ENCODE peak calls at places on chromosomes 7 and 10, in ten cellular contexts. One of them, this sample, is unnamed.
A peak's percentile ranks its signal among the peaks of the same experiment; 100 is the strongest.

GRCh38 chr10:91590142-91590903 is 42.5 kb downstream of the PPP1R3C start:
- DNase-seq in DND-41: no peak
- DNase-seq in ascending aorta: peak; percentile 94
- DNase-seq in Peyer's patch: no peak
- DNase-seq in CD8-positive, alpha-beta T cell: no peak
- DNase-seq in H9: no peak
- DNase-seq in heart right ventricle: peak; percentile 57
- DNase-seq in PC-9: peak; percentile 40
- DNase-seq in cardiac muscle cell: no peak
- DNase-seq in pancreas: peak; percentile 69
- DNase-seq in this sample: no peak

GRCh38 chr10:59435707-59436106 is 73.4 kb upstream of the FAM13C start:
- DNase-seq in DND-41: no peak
- DNase-seq in ascending aorta: no peak
- DNase-seq in Peyer's patch: no peak
- DNase-seq in CD8-positive, alpha-beta T cell: no peak
- DNase-seq in H9: no peak
- DNase-seq in heart right ventricle: no peak
- DNase-seq in PC-9: no peak
- DNase-seq in cardiac muscle cell: no peak
- DNase-seq in pancreas: no peak
- DNase-seq in this sample: no peak

GRCh38 chr7:136183981-136184380 is 206.8 kb upstream of the MTPN start:
- DNase-seq in DND-41: no peak
- DNase-seq in ascending aorta: no peak
- DNase-seq in Peyer's patch: no peak
- DNase-seq in CD8-positive, alpha-beta T cell: no peak
- DNase-seq in H9: no peak
- DNase-seq in heart right ventricle: no peak
- DNase-seq in PC-9: no peak
- DNase-seq in cardiac muscle cell: peak; percentile 38
- DNase-seq in pancreas: no peak
- DNase-seq in this sample: no peak

GRCh38 chr10:26242752-26243151 is 26.2 kb downstream of the GAD2 start:
- DNase-seq in DND-41: no peak
- DNase-seq in ascending aorta: no peak
- DNase-seq in Peyer's patch: no peak
- DNase-seq in CD8-positive, alpha-beta T cell: no peak
- DNase-seq in H9: no peak
- DNase-seq in heart right ventricle: no peak
- DNase-seq in PC-9: no peak
- DNase-seq in cardiac muscle cell: peak; percentile 32
- DNase-seq in pancreas: no peak
- DNase-seq in this sample: no peak

GRCh38 chr10:59907918-59908807 is 1.8 kb upstream of the CCDC6 start:
- DNase-seq in DND-41: peak; percentile 82
- DNase-seq in ascending aorta: peak; percentile 90
- DNase-seq in Peyer's patch: no peak
- DNase-seq in CD8-positive, alpha-beta T cell: peak; percentile 53
- DNase-seq in H9: peak; percentile 86
- DNase-seq in heart right ventricle: no peak
- DNase-seq in PC-9: peak; percentile 55
- DNase-seq in cardiac muscle cell: peak; percentile 66
- DNase-seq in pancreas: peak; percentile 33
- DNase-seq in this sample: peak; percentile 44

GRCh38 chr7:47314728-47315601 is 266.9 kb downstream of the TNS3 start:
- DNase-seq in DND-41: no peak
- DNase-seq in ascending aorta: peak; percentile 84
- DNase-seq in Peyer's patch: peak; percentile 34
- DNase-seq in CD8-positive, alpha-beta T cell: no peak
- DNase-seq in H9: no peak
- DNase-seq in heart right ventricle: peak; percentile 59
- DNase-seq in PC-9: no peak
- DNase-seq in cardiac muscle cell: peak; percentile 51
- DNase-seq in pancreas: no peak
- DNase-seq in this sample: no peak

GRCh38 chr10:89959433-89960110 is 258.2 kb downstream of the KIF20B start:
- DNase-seq in DND-41: no peak
- DNase-seq in ascending aorta: no peak
- DNase-seq in Peyer's patch: no peak
- DNase-seq in CD8-positive, alpha-beta T cell: no peak
- DNase-seq in H9: no peak
- DNase-seq in heart right ventricle: no peak
- DNase-seq in PC-9: no peak
- DNase-seq in cardiac muscle cell: no peak
- DNase-seq in pancreas: no peak
- DNase-seq in this sample: no peak

GRCh38 chr10:30456262-30456661 is 22.3 kb downstream of the MAP3K8 start:
- DNase-seq in DND-41: peak; percentile 67
- DNase-seq in ascending aorta: no peak
- DNase-seq in Peyer's patch: no peak
- DNase-seq in CD8-positive, alpha-beta T cell: peak; percentile 61
- DNase-seq in H9: no peak
- DNase-seq in heart right ventricle: no peak
- DNase-seq in PC-9: no peak
- DNase-seq in cardiac muscle cell: no peak
- DNase-seq in pancreas: no peak
- DNase-seq in this sample: peak; percentile 25

GRCh38 chr10:50367732-50368131 is 116.4 kb upstream of the ASAH2 start:
- DNase-seq in DND-41: no peak
- DNase-seq in ascending aorta: no peak
- DNase-seq in Peyer's patch: no peak
- DNase-seq in CD8-positive, alpha-beta T cell: no peak
- DNase-seq in H9: peak; percentile 33
- DNase-seq in heart right ventricle: no peak
- DNase-seq in PC-9: peak; percentile 24
- DNase-seq in cardiac muscle cell: peak; percentile 55
- DNase-seq in pancreas: no peak
- DNase-seq in this sample: no peak

GRCh38 chr10:97870990-97871389 is 21.3 kb downstream of the GOLGA7B start:
- DNase-seq in DND-41: no peak
- DNase-seq in ascending aorta: no peak
- DNase-seq in Peyer's patch: no peak
- DNase-seq in CD8-positive, alpha-beta T cell: no peak
- DNase-seq in H9: no peak
- DNase-seq in heart right ventricle: no peak
- DNase-seq in PC-9: no peak
- DNase-seq in cardiac muscle cell: no peak
- DNase-seq in pancreas: no peak
- DNase-seq in this sample: no peak

GRCh38 chr10:97867220-97867800 is 17.7 kb downstream of the GOLGA7B start:
- DNase-seq in DND-41: no peak
- DNase-seq in ascending aorta: no peak
- DNase-seq in Peyer's patch: no peak
- DNase-seq in CD8-positive, alpha-beta T cell: no peak
- DNase-seq in H9: no peak
- DNase-seq in heart right ventricle: no peak
- DNase-seq in PC-9: no peak
- DNase-seq in cardiac muscle cell: no peak
- DNase-seq in pancreas: no peak
- DNase-seq in this sample: no peak

GRCh38 chr10:97868134-97868685 is 18.6 kb downstream of the GOLGA7B start:
- DNase-seq in DND-41: no peak
- DNase-seq in ascending aorta: no peak
- DNase-seq in Peyer's patch: no peak
- DNase-seq in CD8-positive, alpha-beta T cell: no peak
- DNase-seq in H9: no peak
- DNase-seq in heart right ventricle: no peak
- DNase-seq in PC-9: no peak
- DNase-seq in cardiac muscle cell: no peak
- DNase-seq in pancreas: no peak
- DNase-seq in this sample: no peak

GRCh38 chr10:97866524-97867219 is 17.0 kb downstream of the GOLGA7B start:
- DNase-seq in DND-41: no peak
- DNase-seq in ascending aorta: no peak
- DNase-seq in Peyer's patch: no peak
- DNase-seq in CD8-positive, alpha-beta T cell: no peak
- DNase-seq in H9: no peak
- DNase-seq in heart right ventricle: no peak
- DNase-seq in PC-9: no peak
- DNase-seq in cardiac muscle cell: no peak
- DNase-seq in pancreas: no peak
- DNase-seq in this sample: no peak

DNA sequence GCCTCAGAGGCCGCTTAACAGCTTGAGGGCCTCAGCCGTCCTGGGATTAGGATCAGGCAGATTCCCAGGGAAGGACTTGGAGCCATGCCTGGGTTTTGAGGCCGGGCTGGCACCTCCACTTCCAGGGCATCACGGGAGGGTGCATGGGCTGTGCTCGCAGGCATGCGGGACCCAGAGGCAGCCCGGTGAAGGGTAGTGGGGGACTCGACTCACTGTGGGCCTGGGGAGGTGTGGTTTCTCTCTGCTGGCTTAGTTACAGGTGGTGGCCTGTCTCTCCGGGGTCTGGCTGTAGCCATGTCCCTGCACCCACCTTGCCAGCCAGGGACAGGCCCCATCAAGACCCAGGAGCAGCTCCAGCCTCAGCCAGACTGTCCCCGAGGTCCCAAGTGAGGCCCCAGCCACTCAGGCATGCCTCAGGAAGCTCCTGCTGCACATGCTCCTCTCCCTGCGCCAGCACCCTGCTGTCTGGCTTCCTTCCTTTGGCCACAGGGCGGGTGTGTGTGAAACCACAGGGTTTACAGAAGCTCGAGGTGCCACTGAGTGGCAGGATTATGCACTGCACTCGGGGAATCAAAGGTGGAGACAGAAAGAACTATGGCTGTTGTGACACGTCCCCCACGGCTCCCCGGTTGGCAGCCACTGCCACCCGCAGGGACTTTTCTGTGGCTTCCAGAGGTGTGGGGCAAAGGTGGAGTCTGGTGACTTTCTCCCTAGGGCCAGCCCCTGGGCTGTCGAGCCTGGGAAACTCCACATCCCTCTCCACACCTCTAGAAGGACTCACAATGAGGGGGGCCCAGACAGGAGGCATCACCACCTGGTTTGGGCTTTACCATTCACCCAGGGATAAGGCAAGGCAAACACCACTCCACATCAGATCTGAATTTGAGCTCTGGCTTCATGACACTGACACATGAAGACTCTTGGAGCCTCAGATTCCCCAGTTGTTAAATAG is 19.7 kb downstream of the GOLGA7B start:
- DNase-seq in DND-41: peak; percentile 87
- DNase-seq in ascending aorta: peak; percentile 89
- DNase-seq in Peyer's patch: peak; percentile 87
- DNase-seq in CD8-positive, alpha-beta T cell: peak; percentile 91
- DNase-seq in H9: peak; percentile 86
- DNase-seq in heart right ventricle: peak; percentile 75
- DNase-seq in PC-9: peak; percentile 72
- DNase-seq in cardiac muscle cell: peak; percentile 89
- DNase-seq in pancreas: peak; percentile 89
- DNase-seq in this sample: peak; percentile 80
- TF ChIP-seq CTCF in DND-41: peak; percentile 92
- TF ChIP-seq CTCF in ascending aorta: peak; percentile 80
- TF ChIP-seq CTCF in Peyer's patch: peak; percentile 54
- TF ChIP-seq CTCF in CD8-positive, alpha-beta T cell: peak; percentile 77
- TF ChIP-seq CTCF in H9: peak; percentile 67
- TF ChIP-seq CTCF in heart right ventricle: peak; percentile 77
- TF ChIP-seq CTCF in PC-9: peak; percentile 75
- TF ChIP-seq CTCF in cardiac muscle cell: peak; percentile 78
- TF ChIP-seq CTCF in pancreas: peak; percentile 93
- TF ChIP-seq CTCF in this sample: peak; percentile 86

GRCh38 chr7:144408116-144408515 is 4.6 kb upstream of the NOBOX start:
- DNase-seq in DND-41: no peak
- DNase-seq in ascending aorta: no peak
- DNase-seq in Peyer's patch: no peak
- DNase-seq in CD8-positive, alpha-beta T cell: no peak
- DNase-seq in H9: no peak
- DNase-seq in heart right ventricle: no peak
- DNase-seq in PC-9: no peak
- DNase-seq in cardiac muscle cell: no peak
- DNase-seq in pancreas: no peak
- DNase-seq in this sample: no peak
- H3K27ac ChIP-seq in DND-41: no peak overlapping the region
- H3K27ac ChIP-seq in ascending aorta: no peak overlapping the region
- H3K27ac ChIP-seq in Peyer's patch: no peak overlapping the region
- H3K27ac ChIP-seq in CD8-positive, alpha-beta T cell: no peak overlapping the region
- H3K27ac ChIP-seq in H9: no peak overlapping the region
- H3K27ac ChIP-seq in heart right ventricle: no peak overlapping the region
- H3K27ac ChIP-seq in PC-9: no peak overlapping the region
- H3K27ac ChIP-seq in cardiac muscle cell: no peak overlapping the region
- H3K27ac ChIP-seq in pancreas: no peak overlapping the region
- H3K27ac ChIP-seq in this sample: no peak overlapping the region

DNA sequence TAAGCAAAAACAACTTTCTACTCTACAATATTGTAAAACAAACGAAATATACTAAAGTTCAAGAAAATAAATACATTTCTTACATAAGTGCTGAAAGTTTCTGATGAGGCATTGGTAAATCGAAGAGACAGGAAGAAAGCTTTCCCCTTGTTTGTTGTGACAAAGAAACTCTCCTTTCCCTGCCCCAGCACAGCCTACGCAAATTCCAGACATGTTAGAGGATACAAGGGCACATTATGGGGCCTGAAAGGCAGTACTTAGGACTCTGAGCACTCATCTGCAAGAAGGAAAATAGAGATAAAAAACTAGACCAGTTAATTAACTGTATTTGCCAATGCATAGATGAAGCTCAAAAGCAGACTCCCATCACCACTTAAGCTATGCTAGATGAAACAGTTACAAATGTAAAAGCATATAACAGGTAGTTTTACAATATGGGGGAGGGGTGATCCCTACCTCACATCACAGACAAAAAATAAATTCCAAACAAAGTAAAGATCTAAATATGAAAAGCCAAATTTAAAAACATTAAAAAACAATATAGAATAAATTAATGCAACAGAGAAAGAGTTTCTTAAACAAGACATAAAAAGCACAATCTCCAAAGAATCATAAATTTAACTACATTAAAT is 21.8 kb downstream of the ARHGAP19 start:
- DNase-seq in DND-41: no peak
- DNase-seq in ascending aorta: no peak
- DNase-seq in Peyer's patch: no peak
- DNase-seq in CD8-positive, alpha-beta T cell: no peak
- DNase-seq in H9: no peak
- DNase-seq in heart right ventricle: no peak
- DNase-seq in PC-9: no peak
- DNase-seq in cardiac muscle cell: no peak
- DNase-seq in pancreas: no peak
- DNase-seq in this sample: no peak
- H3K9me3 ChIP-seq in DND-41: no peaks in the 10 kb centered on the region
- H3K9me3 ChIP-seq in ascending aorta: no peaks in the 10 kb centered on the region
- H3K9me3 ChIP-seq in Peyer's patch: no peaks in the 10 kb centered on the region
- H3K9me3 ChIP-seq in CD8-positive, alpha-beta T cell: no peaks in the 10 kb centered on the region
- H3K9me3 ChIP-seq in H9: no peaks in the 10 kb centered on the region
- H3K9me3 ChIP-seq in heart right ventricle: no peaks in the 10 kb centered on the region
- H3K9me3 ChIP-seq in PC-9: no peaks in the 10 kb centered on the region
- H3K9me3 ChIP-seq in cardiac muscle cell: no peaks in the 10 kb centered on the region
- H3K9me3 ChIP-seq in pancreas: no peaks in the 10 kb centered on the region
- H3K9me3 ChIP-seq in this sample: no peaks in the 10 kb centered on the region

DNA sequence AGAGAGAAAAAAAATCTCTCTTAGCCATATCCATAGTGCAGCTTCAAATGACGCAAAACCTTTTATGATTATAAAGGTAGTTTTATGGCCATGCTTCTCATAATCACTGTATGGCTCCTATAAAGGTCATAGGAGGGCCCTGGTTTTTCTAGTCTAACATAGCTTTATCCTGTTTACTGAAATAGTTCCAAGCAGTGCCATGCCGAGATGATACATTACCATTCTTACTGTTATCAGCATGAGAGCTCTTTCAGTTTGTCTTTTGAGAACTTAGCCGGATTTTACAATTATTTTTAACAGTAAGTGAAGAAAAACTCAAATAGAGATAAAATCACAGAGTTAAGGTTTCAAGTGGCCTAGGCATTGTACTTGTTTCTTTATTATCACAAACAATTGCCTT is 35.2 kb downstream of the KCND2 start:
- DNase-seq in DND-41: no peak
- DNase-seq in ascending aorta: no peak
- DNase-seq in Peyer's patch: no peak
- DNase-seq in CD8-positive, alpha-beta T cell: no peak
- DNase-seq in H9: no peak
- DNase-seq in heart right ventricle: no peak
- DNase-seq in PC-9: no peak
- DNase-seq in cardiac muscle cell: no peak
- DNase-seq in pancreas: no peak
- DNase-seq in this sample: no peak
- TF ChIP-seq CTCF in DND-41: no peak
- TF ChIP-seq CTCF in ascending aorta: no peak
- TF ChIP-seq CTCF in Peyer's patch: no peak
- TF ChIP-seq CTCF in CD8-positive, alpha-beta T cell: no peak
- TF ChIP-seq CTCF in H9: no peak
- TF ChIP-seq CTCF in heart right ventricle: no peak
- TF ChIP-seq CTCF in PC-9: no peak
- TF ChIP-seq CTCF in cardiac muscle cell: no peak
- TF ChIP-seq CTCF in pancreas: no peak
- TF ChIP-seq CTCF in this sample: no peak